ENCODE peak calls at places on chromosomes 1 and 21, in ten cellular contexts. O is spleen, W is Panc1, C is adrenal gland, S is choroid plexus epithelial cell, U is heart left ventricle, R is thoracic aorta, P is Caco-2, H is breast epithelium, T is fibroblast of lung. V is an unnamed sample.

GRCh38 chr21:15659768-15660423 is 69.9 kb upstream of the USP25 start:
- DNase-seq in P (peak; percentile 78), C (no peak), O (no peak), S (no peak), T (no peak), H (no peak), R (no peak), W (no peak), U (no peak), V (no peak)

GRCh38 chr1:29851666-29852065 is 615.3 kb downstream of the PTPRU start:
- DNase-seq in O (no peak), H (no peak), C (no peak), W (no peak), S (no peak), U (no peak), T (no peak), R (no peak), P (no peak), V (no peak)

GRCh38 chr1:104636581-104636980 is 886.9 kb downstream of the AMY1C start:
- DNase-seq in T (no peak), P (no peak), O (no peak), H (no peak), U (no peak), C (no peak), W (no peak), R (no peak), S (no peak), V (no peak)

GRCh38 chr1:208100906-208101305 is 143.3 kb downstream of the PLXNA2 start:
- DNase-seq in T (peak; percentile 74), P (no peak), R (no peak), S (peak; percentile 52), H (no peak), O (no peak), C (no peak), U (no peak), W (no peak), V (peak; percentile 65)

GRCh38 chr1:23210351-23210785 is 6.9 kb downstream of the HTR1D start:
- DNase-seq in R (no peak), P (peak; percentile 52), H (no peak), S (peak; percentile 30), O (no peak), W (no peak), U (no peak), T (no peak), C (no peak), V (no peak)

GRCh38 chr1:25031601-25031965 is 101.5 kb upstream of the RUNX3 start:
- DNase-seq in T (no peak), H (no peak), P (no peak), U (no peak), W (no peak), O (no peak), R (no peak), C (no peak), S (no peak), V (no peak)

GRCh38 chr1:31502253-31502652 is 74.1 kb upstream of the TINAGL1 start:
- DNase-seq in R (no peak), O (no peak), T (no peak), H (no peak), S (no peak), U (no peak), C (no peak), W (no peak), P (no peak), V (no peak)

GRCh38 chr1:19384772-19385187 is 72.7 kb downstream of the SLC66A1 start:
- DNase-seq in U (no peak), C (no peak), O (no peak), T (no peak), W (no peak), R (no peak), H (no peak), S (no peak), P (peak; percentile 62), V (no peak)

GRCh38 chr1:159942700-159943640 is 2.4 kb downstream of the IGSF9 start:
- DNase-seq in C (no peak), H (no peak), O (peak; percentile 40), S (no peak), W (no peak), U (no peak), T (no peak), R (no peak), P (no peak), V (no peak)

GRCh38 chr1:198220428-198220827 is 63.6 kb downstream of the NEK7 start:
- DNase-seq in S (peak; percentile 95), T (peak; percentile 95), C (no peak), O (no peak), P (no peak), U (no peak), R (no peak), W (peak; percentile 36), H (no peak), V (peak; percentile 52)

GRCh38 chr1:221263831-221264767 is 384.9 kb downstream of the HLX start:
- DNase-seq in O (no peak), H (no peak), R (peak; percentile 38), S (peak; percentile 92), P (peak; percentile 64), W (peak; percentile 18), T (peak; percentile 82), C (peak; percentile 57), U (peak; percentile 35), V (peak; percentile 88)

GRCh38 chr1:150162862-150163706 is 13.4 kb downstream of the PLEKHO1 start:
- DNase-seq in W (no peak), U (peak; percentile 91), H (peak; percentile 73), S (peak; percentile 100), P (peak; percentile 85), C (peak; percentile 83), O (peak; percentile 85), T (peak; percentile 100), R (peak; percentile 90), V (peak; percentile 99)

GRCh38 chr1:173714441-173714758 is 381 bp upstream of the KLHL20 start:
- DNase-seq in P (no peak), C (no peak), S (no peak), W (no peak), H (no peak), R (no peak), U (no peak), T (no peak), O (no peak), V (no peak)

GRCh38 chr1:218874313-218874712 is 299.4 kb upstream of the LYPLAL1 start:
- DNase-seq in T (peak; percentile 92), S (peak; percentile 96), R (no peak), C (no peak), H (no peak), W (no peak), U (no peak), O (no peak), P (no peak), V (peak; percentile 96)

DNA sequence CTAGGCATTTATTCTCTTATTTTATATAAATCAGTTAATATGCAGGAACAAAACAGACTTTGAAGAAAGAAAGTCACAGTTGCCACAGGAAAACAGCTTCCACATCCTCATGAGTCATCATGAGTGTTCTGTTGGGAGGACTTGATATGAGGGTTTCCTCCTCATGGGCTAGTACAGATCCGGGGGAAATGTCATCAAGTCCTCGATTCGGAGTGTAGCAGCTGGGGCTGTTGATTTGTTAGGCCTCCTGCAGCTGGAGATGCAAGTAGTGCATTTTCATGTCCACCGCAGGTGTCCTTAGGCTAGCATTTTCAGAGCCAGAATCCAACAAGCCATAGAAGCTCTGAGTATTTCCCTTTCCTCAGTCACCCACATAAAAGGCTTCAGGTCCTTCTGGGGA is 36.7 kb downstream of the ADAM30 start:
- DNase-seq in W (no peak), U (no peak), O (no peak), H (no peak), R (no peak), S (peak; percentile 78), P (no peak), T (peak; percentile 79), C (no peak), V (no peak)
- H3K4me3 ChIP-seq in W (no peak overlapping the region), U (no peak overlapping the region), O (no peak overlapping the region), H (no peak overlapping the region), R (no peak overlapping the region), S (no peak overlapping the region), P (no peak overlapping the region), T (no peak overlapping the region), C (no peak overlapping the region), V (no peak overlapping the region)

GRCh38 chr1:226569879-226570547 is 21.4 kb downstream of the STUM start:
- DNase-seq in T (no peak), C (no peak), U (no peak), H (no peak), P (peak; percentile 52), O (peak; percentile 53), R (no peak), W (no peak), S (no peak), V (no peak)
- TF ChIP-seq CTCF in T (peak; percentile 3), C (no peak), U (no peak), H (no peak), P (peak; percentile 66), O (peak; percentile 28), R (no peak), W (no peak), S (peak; percentile 38), V (no peak)

DNA sequence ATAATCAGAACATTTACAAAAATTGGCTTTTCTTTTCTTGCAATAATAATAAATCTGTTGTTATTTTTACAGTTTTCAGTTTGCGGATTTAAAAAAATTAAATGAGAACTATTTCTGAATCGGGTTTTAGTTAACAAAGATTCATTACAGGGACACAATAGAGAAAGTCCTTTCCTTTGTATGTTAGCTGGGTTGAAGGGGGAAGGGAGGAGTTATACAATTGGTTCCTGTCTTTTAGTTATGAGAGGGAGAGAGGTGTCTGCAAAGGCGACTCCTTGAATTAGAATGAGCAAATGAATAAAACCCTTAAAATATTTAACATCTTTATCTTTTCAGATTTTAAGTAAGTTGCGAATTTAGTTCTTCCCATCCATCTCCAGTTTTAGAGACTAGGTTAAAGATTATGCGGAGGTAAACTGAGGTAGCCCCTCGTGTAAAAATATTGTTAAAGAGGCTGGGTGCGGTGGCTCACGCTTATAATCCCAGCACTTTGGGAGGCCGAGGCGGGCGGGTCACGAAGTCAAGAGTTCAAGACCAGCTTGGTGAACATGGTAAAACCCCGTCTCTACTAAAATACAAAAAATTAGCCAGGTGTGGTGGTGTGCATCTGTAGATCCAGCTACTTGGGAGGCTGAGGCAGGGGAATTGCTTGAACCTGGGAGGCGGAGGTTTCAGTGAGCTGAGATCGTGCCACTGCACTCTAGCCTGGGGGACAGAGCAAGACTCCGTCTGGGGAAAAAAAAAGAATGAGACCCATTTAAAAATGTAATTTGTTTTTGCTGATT is 3.9 kb downstream of the SPEN start:
- DNase-seq in C (no peak), P (no peak), U (no peak), R (no peak), T (peak; percentile 19), H (no peak), O (peak; percentile 32), W (no peak), S (no peak), V (no peak)
- H3K4me3 ChIP-seq in C (no peak overlapping the region), P (no peak overlapping the region), U (peak overlapping the region; percentile 94), R (peak overlapping the region; percentile 99), T (no peak overlapping the region), H (no peak overlapping the region), O (no peak overlapping the region), W (peak overlapping the region; percentile 5), S (no peak overlapping the region), V (peak overlapping the region; percentile 82)

DNA sequence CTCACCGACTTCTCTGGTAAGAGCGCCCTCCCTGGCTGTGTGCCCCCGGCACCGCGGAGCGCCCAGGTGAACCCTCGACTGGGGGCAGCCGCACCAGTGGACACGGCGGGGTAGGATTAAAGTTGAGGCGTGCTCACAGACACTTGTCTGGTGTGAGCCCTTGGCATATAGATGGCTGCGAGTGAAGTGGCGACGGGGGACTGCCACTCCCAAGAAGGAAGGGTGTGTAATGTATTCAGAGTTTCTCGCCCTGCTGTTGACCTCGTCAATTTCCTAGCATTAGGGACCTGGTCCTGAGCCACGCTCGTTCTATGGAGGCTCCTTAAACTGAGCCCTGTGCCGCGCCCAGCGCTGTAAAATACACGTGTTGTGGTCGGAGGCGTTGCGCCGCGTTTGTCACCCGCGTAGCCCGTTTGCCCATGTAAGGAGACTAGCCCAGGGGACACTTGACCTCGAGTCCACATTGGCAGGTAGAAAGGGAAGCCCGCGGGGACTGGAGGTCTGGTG is 545 bp downstream of the EVA1C start:
- DNase-seq in T (no peak), U (peak; percentile 58), H (peak; percentile 71), C (peak; percentile 27), O (peak; percentile 81), P (no peak), S (no peak), R (no peak), W (no peak), V (no peak)
- TF ChIP-seq CTCF in T (no peak), U (peak; percentile 19), H (no peak), C (no peak), O (no peak), P (no peak), S (peak; percentile 28), R (no peak), W (peak; percentile 45), V (no peak)